ENCODE peak calls at places on chromosomes 6 and 20, in five cellular contexts. C is GM03348, L is small intestine, F is psoas muscle, R is B cell. Q is an unnamed sample.

GRCh38 chr6:23454090-23454998 is 671.7 kb upstream of the NRSN1 start:
- DNase-seq in C (no peak), L (no peak), F (no peak), R (no peak), Q (no peak)

GRCh38 chr20:10427060-10427692 is 6.8 kb downstream of the MKKS start:
- DNase-seq in C (peak; percentile 65), L (peak; percentile 42), F (peak; percentile 29), R (peak; percentile 57), Q (no peak)

GRCh38 chr20:38875170-38875993 is 50.8 kb upstream of the FAM83D start:
- DNase-seq in C (no peak), L (peak; percentile 60), F (no peak), R (peak; percentile 87), Q (no peak)

GRCh38 chr20:64065973-64066341 is 3.0 kb downstream of the TCEA2 start:
- DNase-seq in C (peak; percentile 69), L (no peak), F (no peak), R (peak; percentile 75), Q (no peak)

GRCh38 chr6:123418101-123418500 is 218.6 kb downstream of the TRDN start:
- DNase-seq in C (no peak), L (no peak), F (no peak), R (no peak), Q (no peak)

GRCh38 chr20:6395695-6396094 is 272.9 kb upstream of the FERMT1 start:
- DNase-seq in C (no peak), L (no peak), F (no peak), R (no peak), Q (no peak)

GRCh38 chr20:51534764-51535386 is 7.6 kb downstream of the NFATC2 start:
- DNase-seq in C (no peak), L (no peak), F (no peak), R (no peak), Q (no peak)

GRCh38 chr20:433300-433975 is 25.3 kb downstream of the RBCK1 start:
- DNase-seq in C (no peak), L (peak; percentile 45), F (no peak), R (peak; percentile 28), Q (no peak)

GRCh38 chr20:16158090-16158975 is 414.9 kb downstream of the KIF16B start:
- DNase-seq in C (no peak), L (no peak), F (no peak), R (peak; percentile 61), Q (no peak)

Q was measured in NT2/D1.